ENCODE peak calls at places on chromosome 1, in eight cellular contexts. One of them, this sample, is unnamed. For H3K4me1, the result is how much of the 10 kb centered on the place peaks cover.

GRCh38 chr1:203839081-203839480 is 22.3 kb upstream of the SNRPE start:
- DNase-seq in hepatocyte: no peak
- DNase-seq in MM.1S: no peak
- DNase-seq in HCT116: no peak
- DNase-seq in K562: no peak
- DNase-seq in fibroblast of lung: peak
- DNase-seq in GM23248: peak
- DNase-seq in GM23338: no peak
- DNase-seq in this sample: peak

GRCh38 chr1:56548566-56548965 is 30.8 kb downstream of the PLPP3 start:
- DNase-seq in GM23248: peak
- DNase-seq in GM23338: no peak
- DNase-seq in HCT116: no peak
- DNase-seq in hepatocyte: no peak
- DNase-seq in fibroblast of lung: no peak
- DNase-seq in K562: no peak
- DNase-seq in MM.1S: no peak
- DNase-seq in this sample: no peak

GRCh38 chr1:180805316-180805715 is 107.4 kb upstream of the KIAA1614 start:
- DNase-seq in hepatocyte: no peak
- DNase-seq in MM.1S: peak
- DNase-seq in K562: no peak
- DNase-seq in HCT116: no peak
- DNase-seq in fibroblast of lung: no peak
- DNase-seq in GM23248: no peak
- DNase-seq in GM23338: no peak
- DNase-seq in this sample: no peak

GRCh38 chr1:150009604-150010387 is 730 bp downstream of the OTUD7B start:
- DNase-seq in HCT116: no peak
- DNase-seq in MM.1S: peak
- DNase-seq in K562: peak
- DNase-seq in hepatocyte: peak
- DNase-seq in GM23248: peak
- DNase-seq in fibroblast of lung: peak
- DNase-seq in GM23338: peak
- DNase-seq in this sample: peak

GRCh38 chr1:114043548-114043947 is 64.3 kb downstream of the OLFML3 start:
- DNase-seq in MM.1S: no peak
- DNase-seq in GM23248: no peak
- DNase-seq in fibroblast of lung: no peak
- DNase-seq in K562: no peak
- DNase-seq in hepatocyte: no peak
- DNase-seq in HCT116: no peak
- DNase-seq in GM23338: no peak
- DNase-seq in this sample: no peak

GRCh38 chr1:61181016-61181560 is 98.7 kb downstream of the NFIA start:
- DNase-seq in MM.1S: no peak
- DNase-seq in HCT116: no peak
- DNase-seq in fibroblast of lung: no peak
- DNase-seq in GM23338: no peak
- DNase-seq in GM23248: no peak
- DNase-seq in K562: no peak
- DNase-seq in hepatocyte: no peak
- DNase-seq in this sample: no peak

GRCh38 chr1:243345205-243345604 is 89.4 kb downstream of the SDCCAG8 start:
- DNase-seq in GM23338: no peak
- DNase-seq in GM23248: peak
- DNase-seq in hepatocyte: peak
- DNase-seq in fibroblast of lung: peak
- DNase-seq in HCT116: no peak
- DNase-seq in MM.1S: no peak
- DNase-seq in K562: no peak
- DNase-seq in this sample: peak

GRCh38 chr1:206143537-206144155 is 26.5 kb upstream of the AVPR1B start:
- DNase-seq in GM23248: no peak
- DNase-seq in K562: no peak
- DNase-seq in hepatocyte: no peak
- DNase-seq in GM23338: no peak
- DNase-seq in HCT116: no peak
- DNase-seq in MM.1S: peak
- DNase-seq in fibroblast of lung: no peak
- DNase-seq in this sample: no peak

GRCh38 chr1:207959141-207959825 is 48.4 kb upstream of the CD34 start:
- DNase-seq in MM.1S: no peak
- DNase-seq in K562: no peak
- DNase-seq in fibroblast of lung: peak
- DNase-seq in GM23338: peak
- DNase-seq in HCT116: no peak
- DNase-seq in GM23248: peak
- DNase-seq in hepatocyte: peak
- DNase-seq in this sample: peak

GRCh38 chr1:159828916-159829634 is 2.4 kb downstream of the SLAMF8 start:
- DNase-seq in fibroblast of lung: no peak
- DNase-seq in hepatocyte: peak
- DNase-seq in MM.1S: peak
- DNase-seq in GM23248: no peak
- DNase-seq in HCT116: peak
- DNase-seq in GM23338: peak
- DNase-seq in K562: peak
- DNase-seq in this sample: no peak

GRCh38 chr1:227697321-227697864 is 37.7 kb downstream of the JMJD4 start:
- DNase-seq in GM23338: no peak
- DNase-seq in K562: no peak
- DNase-seq in MM.1S: no peak
- DNase-seq in fibroblast of lung: no peak
- DNase-seq in GM23248: no peak
- DNase-seq in hepatocyte: no peak
- DNase-seq in HCT116: no peak
- DNase-seq in this sample: no peak

GRCh38 chr1:54566438-54567141 is 18.6 kb downstream of the ACOT11 start:
- DNase-seq in K562: no peak
- DNase-seq in GM23338: no peak
- DNase-seq in GM23248: no peak
- DNase-seq in fibroblast of lung: no peak
- DNase-seq in HCT116: no peak
- DNase-seq in hepatocyte: no peak
- DNase-seq in MM.1S: no peak
- DNase-seq in this sample: no peak

GRCh38 chr1:42005530-42005929 is 86.8 kb upstream of the HIVEP3 start:
- DNase-seq in K562: no peak
- DNase-seq in hepatocyte: no peak
- DNase-seq in HCT116: no peak
- DNase-seq in GM23248: peak
- DNase-seq in GM23338: no peak
- DNase-seq in fibroblast of lung: no peak
- DNase-seq in MM.1S: no peak
- DNase-seq in this sample: no peak

GRCh38 chr1:19720973-19721372 is 56.3 kb downstream of the HTR6 start:
- DNase-seq in HCT116: no peak
- DNase-seq in hepatocyte: no peak
- DNase-seq in GM23248: no peak
- DNase-seq in K562: no peak
- DNase-seq in fibroblast of lung: no peak
- DNase-seq in MM.1S: no peak
- DNase-seq in GM23338: peak
- DNase-seq in this sample: no peak

GRCh38 chr1:19725606-19726005 is 60.9 kb downstream of the HTR6 start:
- DNase-seq in K562: no peak
- DNase-seq in GM23248: no peak
- DNase-seq in hepatocyte: no peak
- DNase-seq in GM23338: no peak
- DNase-seq in fibroblast of lung: no peak
- DNase-seq in HCT116: no peak
- DNase-seq in MM.1S: no peak
- DNase-seq in this sample: no peak

GRCh38 chr1:19720174-19720573 is 55.5 kb downstream of the HTR6 start:
- DNase-seq in hepatocyte: no peak
- DNase-seq in HCT116: no peak
- DNase-seq in fibroblast of lung: no peak
- DNase-seq in MM.1S: no peak
- DNase-seq in K562: no peak
- DNase-seq in GM23338: no peak
- DNase-seq in GM23248: no peak
- DNase-seq in this sample: no peak

GRCh38 chr1:19728413-19729145 is 63.9 kb downstream of the HTR6 start:
- DNase-seq in MM.1S: no peak
- DNase-seq in hepatocyte: no peak
- DNase-seq in K562: no peak
- DNase-seq in GM23338: no peak
- DNase-seq in HCT116: no peak
- DNase-seq in fibroblast of lung: no peak
- DNase-seq in GM23248: no peak
- DNase-seq in this sample: peak

GRCh38 chr1:19723874-19724273 is 59.2 kb downstream of the HTR6 start:
- DNase-seq in HCT116: no peak
- DNase-seq in GM23338: peak
- DNase-seq in fibroblast of lung: no peak
- DNase-seq in GM23248: no peak
- DNase-seq in K562: no peak
- DNase-seq in hepatocyte: no peak
- DNase-seq in MM.1S: no peak
- DNase-seq in this sample: no peak
- H3K4me3 ChIP-seq in HCT116: no peak
- H3K4me3 ChIP-seq in GM23338: no peak
- H3K4me3 ChIP-seq in fibroblast of lung: no peak
- H3K4me3 ChIP-seq in GM23248: no peak
- H3K4me3 ChIP-seq in K562: no peak
- H3K4me3 ChIP-seq in hepatocyte: no peak
- H3K4me3 ChIP-seq in MM.1S: no peak
- H3K4me3 ChIP-seq in this sample: no peak

DNA sequence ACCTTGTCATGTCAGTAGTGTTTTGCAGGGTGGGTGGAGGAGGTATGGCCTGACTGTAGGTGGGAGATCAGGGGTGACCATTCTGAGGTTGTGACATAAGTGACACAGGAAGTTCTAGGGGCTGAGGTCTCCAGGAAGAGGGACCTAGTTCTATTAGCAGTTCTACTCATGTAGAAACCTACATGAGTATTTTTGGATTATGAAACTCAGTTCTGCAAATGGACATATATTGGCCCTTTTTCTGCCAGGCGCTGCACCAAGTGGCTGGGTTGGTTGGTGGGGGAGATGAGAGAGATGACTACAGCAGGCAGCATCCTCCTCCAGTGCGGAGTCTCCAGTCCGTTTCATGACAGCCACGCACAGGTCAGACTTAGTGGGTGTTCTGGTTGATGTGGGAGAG is 54.0 kb downstream of the PRDM2 start:
- DNase-seq in fibroblast of lung: no peak
- DNase-seq in MM.1S: no peak
- DNase-seq in hepatocyte: no peak
- DNase-seq in GM23338: no peak
- DNase-seq in GM23248: no peak
- DNase-seq in HCT116: no peak
- DNase-seq in K562: no peak
- DNase-seq in this sample: no peak
- H3K4me1 ChIP-seq in fibroblast of lung: under half
- H3K4me1 ChIP-seq in MM.1S: half or more
- H3K4me1 ChIP-seq in hepatocyte: under half
- H3K4me1 ChIP-seq in GM23338: under half
- H3K4me1 ChIP-seq in GM23248: half or more
- H3K4me1 ChIP-seq in HCT116: under half
- H3K4me1 ChIP-seq in K562: under half
- H3K4me1 ChIP-seq in this sample: under half

GRCh38 chr1:95118019-95118499 is 904 bp downstream of the TLCD4 start:
- DNase-seq in GM23338: no peak
- DNase-seq in HCT116: no peak
- DNase-seq in fibroblast of lung: peak
- DNase-seq in MM.1S: peak
- DNase-seq in GM23248: peak
- DNase-seq in hepatocyte: no peak
- DNase-seq in K562: no peak
- DNase-seq in this sample: peak
- TF ChIP-seq EZH2 in GM23338: no peak
- TF ChIP-seq EZH2 in HCT116: no peak
- TF ChIP-seq EZH2 in fibroblast of lung: peak
- TF ChIP-seq EZH2 in MM.1S: no peak
- TF ChIP-seq EZH2 in GM23248: no peak
- TF ChIP-seq EZH2 in hepatocyte: no peak
- TF ChIP-seq EZH2 in K562: no peak
- TF ChIP-seq EZH2 in this sample: no peak

DNA sequence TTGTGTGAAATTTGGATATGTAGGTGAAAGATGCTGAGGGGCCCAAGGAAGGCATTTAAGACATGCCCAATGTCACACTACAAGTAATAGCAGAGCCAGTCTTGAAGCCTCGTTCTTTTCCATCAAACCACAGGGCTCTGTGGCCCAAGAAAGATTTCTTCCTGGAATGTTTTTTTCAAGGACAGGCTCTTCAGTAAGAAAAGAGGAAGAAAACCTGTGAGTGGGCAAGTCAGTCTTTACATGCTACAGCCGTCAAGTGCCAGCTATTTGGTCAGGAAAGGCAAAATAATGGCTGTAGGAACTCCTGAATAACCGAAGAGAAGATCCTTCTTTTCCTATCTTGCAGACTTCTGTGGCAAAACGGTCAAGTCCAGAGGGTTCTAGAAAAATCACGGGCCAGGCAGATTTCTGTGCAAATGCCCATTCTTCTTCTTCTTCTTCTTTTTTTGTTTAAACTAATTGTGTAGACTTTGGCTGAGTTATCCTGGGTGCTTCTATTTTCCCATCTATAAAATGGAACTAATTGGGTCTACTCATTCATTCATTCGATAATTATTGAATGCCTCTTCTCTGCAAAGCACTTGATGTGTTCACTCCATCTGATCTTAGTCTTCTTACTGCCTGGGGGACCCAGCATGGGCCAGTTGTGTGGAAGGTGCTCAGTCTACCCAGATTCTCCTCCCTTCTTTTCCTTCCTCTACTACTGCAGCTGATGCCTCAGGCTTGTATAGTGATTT is 1.9 kb upstream of the ID3 start:
- DNase-seq in fibroblast of lung: no peak
- DNase-seq in hepatocyte: no peak
- DNase-seq in MM.1S: no peak
- DNase-seq in GM23338: no peak
- DNase-seq in K562: no peak
- DNase-seq in GM23248: no peak
- DNase-seq in HCT116: no peak
- DNase-seq in this sample: no peak
- H3K4me3 ChIP-seq in fibroblast of lung: no peak
- H3K4me3 ChIP-seq in hepatocyte: no peak
- H3K4me3 ChIP-seq in MM.1S: no peak
- H3K4me3 ChIP-seq in GM23338: peak
- H3K4me3 ChIP-seq in K562: no peak
- H3K4me3 ChIP-seq in GM23248: peak
- H3K4me3 ChIP-seq in HCT116: no peak
- H3K4me3 ChIP-seq in this sample: peak

GRCh38 chr1:43551396-43551888 is 20.8 kb downstream of the PTPRF start:
- DNase-seq in K562: no peak
- DNase-seq in hepatocyte: no peak
- DNase-seq in fibroblast of lung: no peak
- DNase-seq in GM23338: no peak
- DNase-seq in GM23248: no peak
- DNase-seq in HCT116: no peak
- DNase-seq in MM.1S: no peak
- DNase-seq in this sample: no peak
- H3K4me1 ChIP-seq in K562: under half
- H3K4me1 ChIP-seq in hepatocyte: half or more
- H3K4me1 ChIP-seq in fibroblast of lung: under half
- H3K4me1 ChIP-seq in GM23338: half or more
- H3K4me1 ChIP-seq in GM23248: under half
- H3K4me1 ChIP-seq in HCT116: half or more
- H3K4me1 ChIP-seq in MM.1S: under half
- H3K4me1 ChIP-seq in this sample: under half